ENCODE peak calls at places on chromosomes 5 and 9, in ten cellular contexts. F is iPS DF 6.9; W is BE2C; T is osteoblast; J is ovary; Y is effector memory CD4-positive, alpha-beta T cell; D is transverse colon; L is psoas muscle; Z is lower leg skin; I is AG10803. O is an unnamed sample.

GRCh38 chr5:67648201-67648671 is 451.6 kb upstream of the CD180 start:
- DNase-seq in F (no peak), T (no peak), Y (no peak), Z (peak), W (no peak), D (peak), J (peak), I (peak), L (peak), O (peak)

GRCh38 chr5:172410839-172411238 is 43.5 kb downstream of the SH3PXD2B start:
- DNase-seq in T (no peak), W (no peak), Y (no peak), I (peak), D (no peak), Z (no peak), L (no peak), F (no peak), J (no peak), O (peak)

GRCh38 chr9:128026255-128027165 is 40.6 kb downstream of the NAIF1 start:
- DNase-seq in D (peak), F (no peak), L (no peak), Z (no peak), I (no peak), Y (peak), T (peak), W (no peak), J (no peak), O (peak)

GRCh38 chr5:67350600-67351315 is 154.2 kb upstream of the CD180 start:
- DNase-seq in L (no peak), J (no peak), T (peak), Z (peak), D (peak), Y (no peak), I (peak), W (peak), F (no peak), O (no peak)

GRCh38 chr5:158140120-158140778 is 281.3 kb upstream of the CLINT1 start:
- DNase-seq in D (no peak), J (peak), T (peak), I (peak), L (peak), W (no peak), Z (no peak), F (no peak), Y (no peak), O (peak)

GRCh38 chr5:8184455-8185063 is 315.6 kb downstream of the MTRR start:
- DNase-seq in Z (no peak), I (peak), T (no peak), D (peak), L (no peak), F (peak), J (no peak), Y (no peak), W (peak), O (no peak)

GRCh38 chr9:136059321-136059791 is 35.7 kb downstream of the NACC2 start:
- DNase-seq in L (no peak), W (peak), J (no peak), Y (no peak), Z (no peak), T (peak), F (no peak), I (no peak), D (no peak), O (no peak)

GRCh38 chr9:80968611-80969010 is 720.7 kb downstream of the TLE1 start:
- DNase-seq in F (no peak), T (peak), Z (no peak), D (no peak), W (no peak), J (no peak), I (peak), L (no peak), Y (no peak), O (peak)

GRCh38 chr5:179755022-179755421 is 22.4 kb downstream of the MAML1 start:
- DNase-seq in F (no peak), D (no peak), W (no peak), L (no peak), T (peak), J (no peak), Y (no peak), Z (no peak), I (no peak), O (peak)

GRCh38 chr9:137026828-137027227 is 1.2 kb downstream of the ABCA2 start:
- DNase-seq in I (no peak), T (no peak), L (no peak), W (peak), Z (no peak), J (no peak), Y (no peak), D (no peak), F (no peak), O (no peak)

GRCh38 chr5:126108505-126108904 is 314.7 kb upstream of the GRAMD2B start:
- DNase-seq in Z (no peak), F (no peak), L (no peak), J (no peak), W (no peak), Y (no peak), D (no peak), I (no peak), T (no peak), O (no peak)

GRCh38 chr9:101639785-101640437 is 45.1 kb upstream of the PPP3R2 start:
- DNase-seq in Z (no peak), T (no peak), D (no peak), L (no peak), W (no peak), J (no peak), Y (no peak), I (no peak), F (no peak), O (no peak)

GRCh38 chr5:1363160-1363559 is 18.3 kb upstream of the CLPTM1L start:
- DNase-seq in J (no peak), W (no peak), I (no peak), D (no peak), T (peak), Z (no peak), Y (no peak), L (no peak), F (no peak), O (no peak)

GRCh38 chr9:638152-638551 is 203.3 kb upstream of the DMRT1 start:
- DNase-seq in Z (no peak), W (no peak), J (no peak), F (no peak), T (no peak), I (no peak), D (no peak), L (no peak), Y (no peak), O (no peak)

GRCh38 chr9:132698989-132699388 is 28.7 kb downstream of the GTF3C4 start:
- DNase-seq in F (no peak), D (peak), Y (no peak), W (no peak), I (no peak), L (no peak), T (no peak), J (no peak), Z (no peak), O (peak)

GRCh38 chr9:35914307-35914807 is 5.1 kb downstream of the SPAAR start:
- DNase-seq in F (no peak), I (peak), T (peak), W (peak), L (peak), Z (no peak), Y (no peak), D (peak), J (peak), O (no peak)

GRCh38 chr9:132244582-132245455 is 83.0 kb downstream of the NTNG2 start:
- DNase-seq in F (no peak), I (peak), D (no peak), W (peak), Y (no peak), Z (no peak), L (no peak), T (peak), J (peak), O (peak)

GRCh38 chr9:5425006-5425628 is 12.6 kb downstream of the PLGRKT start:
- DNase-seq in T (peak), F (no peak), D (no peak), L (no peak), J (no peak), I (peak), Z (no peak), Y (no peak), W (no peak), O (peak)

GRCh38 chr5:118548761-118549160 is 439.6 kb downstream of the DTWD2 start:
- DNase-seq in Z (no peak), W (no peak), L (no peak), F (no peak), J (no peak), D (no peak), T (no peak), I (peak), Y (no peak), O (peak)

GRCh38 chr9:12878342-12878978 is 103.6 kb downstream of the LURAP1L start:
- DNase-seq in D (no peak), T (no peak), J (no peak), L (no peak), W (no peak), Z (no peak), F (no peak), I (no peak), Y (no peak), O (peak)

GRCh38 chr9:129964901-129965734 is 77.9 kb downstream of the FNBP1 start:
- DNase-seq in T (peak), F (no peak), W (no peak), Y (no peak), L (no peak), I (peak), Z (no peak), D (no peak), J (peak), O (peak)

GRCh38 chr9:88916875-88917274 is 74.4 kb upstream of the S1PR3 start:
- DNase-seq in Y (no peak), I (no peak), Z (no peak), F (no peak), W (no peak), L (no peak), T (no peak), D (no peak), J (no peak), O (no peak)

GRCh38 chr5:145619806-145620205 is 215.3 kb downstream of the PRELID2 start:
- DNase-seq in J (no peak), I (peak), F (no peak), Y (no peak), T (no peak), D (no peak), Z (no peak), L (no peak), W (no peak), O (peak)

GRCh38 chr5:135141303-135142268 is 107.6 kb upstream of the PITX1 start:
- DNase-seq in F (no peak), T (no peak), L (no peak), Z (no peak), W (no peak), J (no peak), I (peak), Y (no peak), D (no peak), O (no peak)

GRCh38 chr5:135138116-135138850 is 104.3 kb upstream of the PITX1 start:
- DNase-seq in J (no peak), T (no peak), Y (no peak), D (no peak), F (no peak), L (no peak), I (no peak), W (no peak), Z (no peak), O (no peak)

GRCh38 chr5:135140805-135141204 is 106.8 kb upstream of the PITX1 start:
- DNase-seq in Y (no peak), L (peak), W (no peak), F (no peak), D (peak), J (no peak), I (peak), T (peak), Z (peak), O (peak)

GRCh38 chr5:135137146-135137915 is 103.3 kb upstream of the PITX1 start:
- DNase-seq in F (no peak), L (no peak), T (no peak), D (no peak), W (no peak), J (no peak), Y (no peak), Z (no peak), I (no peak), O (no peak)

DNA sequence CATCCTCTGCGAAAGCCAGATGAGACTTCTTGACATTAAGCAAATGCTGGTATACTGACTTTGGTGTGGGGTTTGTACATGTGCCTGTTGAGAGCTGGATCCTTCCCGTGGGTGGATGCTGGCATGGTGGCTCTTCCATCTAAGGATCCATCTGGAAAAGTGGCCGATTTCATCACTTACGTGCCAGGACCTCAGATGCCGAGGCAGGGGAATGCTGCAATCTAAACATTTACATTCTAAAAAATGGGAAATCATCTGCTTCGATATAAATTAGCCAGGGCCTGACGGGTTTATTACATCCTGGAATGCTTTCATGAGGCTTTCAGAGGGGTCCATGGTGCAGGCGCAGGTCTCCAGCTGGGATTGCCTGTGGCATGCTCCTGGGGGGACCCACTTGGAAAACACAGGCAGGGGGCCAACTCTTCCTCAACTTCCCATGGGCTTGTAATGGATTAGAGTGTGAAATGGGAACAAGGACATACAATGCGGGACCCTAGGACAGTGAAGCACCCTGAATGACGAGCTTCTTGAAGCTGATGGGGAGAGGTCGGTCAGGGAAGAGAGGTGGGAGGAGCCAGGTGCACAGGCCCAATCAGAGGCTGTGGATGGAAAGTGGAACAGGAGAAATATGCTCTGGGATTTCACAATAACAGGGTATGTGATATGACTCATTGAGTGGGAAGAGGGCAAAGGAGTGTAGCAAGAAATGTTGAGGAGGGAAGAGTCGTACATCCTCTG is 105.5 kb upstream of the PITX1 start:
- DNase-seq in Y (no peak), D (peak), T (peak), F (no peak), J (no peak), W (no peak), Z (no peak), L (no peak), I (peak), O (peak)
- H3K4me3 ChIP-seq in Y (no peak), D (no peak), T (peak), F (no peak), J (no peak), W (no peak), Z (no peak), L (no peak), I (no peak), O (no peak)

GRCh38 chr5:56172225-56172624 is 60.9 kb downstream of the ANKRD55 start:
- DNase-seq in J (no peak), Y (no peak), D (no peak), F (no peak), Z (no peak), T (no peak), W (no peak), L (no peak), I (peak), O (peak)
- H3K4me3 ChIP-seq in J (no peak), Y (no peak), D (no peak), F (no peak), Z (no peak), T (no peak), W (no peak), L (no peak), I (no peak), O (no peak)

GRCh38 chr5:71714911-71715310 is 4.2 kb upstream of the CARTPT start:
- DNase-seq in T (no peak), J (no peak), Y (no peak), L (no peak), Z (no peak), I (no peak), D (no peak), W (no peak), F (no peak), O (no peak)

GRCh38 chr5:71719092-71719964 is at the start of gene CARTPT:
- DNase-seq in I (no peak), D (no peak), Z (no peak), J (no peak), Y (no peak), W (peak), L (no peak), T (no peak), F (peak), O (peak)
- H3K4me3 ChIP-seq in I (no peak), D (no peak), Z (no peak), J (no peak), Y (no peak), W (peak), L (no peak), T (no peak), F (no peak), O (no peak)

GRCh38 chr5:131419877-131420276 is 156.0 kb downstream of the CDC42SE2 start:
- DNase-seq in J (no peak), I (no peak), T (no peak), W (no peak), L (no peak), D (no peak), Z (no peak), F (no peak), Y (no peak), O (no peak)

GRCh38 chr5:131418846-131419245 is 155.0 kb downstream of the CDC42SE2 start:
- DNase-seq in L (no peak), W (no peak), Y (no peak), D (no peak), I (no peak), T (no peak), F (no peak), J (no peak), Z (no peak), O (no peak)

GRCh38 chr5:131413605-131414559 is 150.0 kb downstream of the CDC42SE2 start:
- DNase-seq in I (peak), D (no peak), F (no peak), Z (no peak), T (peak), L (no peak), Y (no peak), W (no peak), J (no peak), O (no peak)

GRCh38 chr5:131416729-131417128 is 152.9 kb downstream of the CDC42SE2 start:
- DNase-seq in T (no peak), Z (no peak), Y (no peak), F (no peak), I (no peak), W (no peak), L (no peak), J (no peak), D (no peak), O (no peak)

DNA sequence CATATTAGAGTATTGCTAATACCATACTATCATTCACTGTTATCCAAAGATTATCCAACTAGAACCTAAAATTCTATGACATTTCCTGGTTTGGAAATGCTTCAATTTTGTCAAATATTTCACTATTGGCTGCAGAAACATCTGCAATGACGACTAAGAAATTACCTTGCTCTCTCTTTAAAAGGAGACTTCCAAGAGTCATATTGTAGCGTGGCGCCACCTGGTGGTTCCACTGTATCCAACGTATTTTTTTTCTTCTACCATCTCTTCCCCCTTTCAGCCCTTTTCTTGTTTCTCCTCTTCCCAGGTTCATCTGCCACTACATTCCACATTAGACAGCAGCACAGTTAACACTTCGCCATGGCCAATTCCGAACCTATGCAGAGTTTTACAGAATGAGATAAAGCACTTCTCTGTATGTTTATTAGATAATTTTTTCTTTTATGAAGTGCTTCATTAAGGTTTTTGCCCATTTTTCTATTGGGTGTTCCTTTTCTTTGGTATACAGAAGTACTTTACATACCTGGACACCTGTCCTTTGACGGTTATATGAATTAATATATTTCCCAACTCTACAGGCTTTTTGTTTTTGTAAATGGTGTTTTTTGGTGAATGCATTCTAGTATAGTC is 153.5 kb downstream of the CDC42SE2 start:
- DNase-seq in J (peak), L (peak), D (peak), Z (peak), Y (peak), F (peak), T (no peak), I (peak), W (peak), O (peak)
- H3K4me3 ChIP-seq in J (no peak), L (no peak), D (no peak), Z (no peak), Y (no peak), F (no peak), T (no peak), I (no peak), W (no peak), O (no peak)

GRCh38 chr9:14428781-14429230 is 114.9 kb upstream of the NFIB start:
- DNase-seq in I (peak), T (peak), Y (no peak), D (peak), F (peak), W (peak), J (peak), L (peak), Z (peak), O (peak)
- H3K4me3 ChIP-seq in I (no peak), T (no peak), Y (no peak), D (no peak), F (no peak), W (no peak), J (no peak), L (no peak), Z (no peak), O (no peak)

DNA sequence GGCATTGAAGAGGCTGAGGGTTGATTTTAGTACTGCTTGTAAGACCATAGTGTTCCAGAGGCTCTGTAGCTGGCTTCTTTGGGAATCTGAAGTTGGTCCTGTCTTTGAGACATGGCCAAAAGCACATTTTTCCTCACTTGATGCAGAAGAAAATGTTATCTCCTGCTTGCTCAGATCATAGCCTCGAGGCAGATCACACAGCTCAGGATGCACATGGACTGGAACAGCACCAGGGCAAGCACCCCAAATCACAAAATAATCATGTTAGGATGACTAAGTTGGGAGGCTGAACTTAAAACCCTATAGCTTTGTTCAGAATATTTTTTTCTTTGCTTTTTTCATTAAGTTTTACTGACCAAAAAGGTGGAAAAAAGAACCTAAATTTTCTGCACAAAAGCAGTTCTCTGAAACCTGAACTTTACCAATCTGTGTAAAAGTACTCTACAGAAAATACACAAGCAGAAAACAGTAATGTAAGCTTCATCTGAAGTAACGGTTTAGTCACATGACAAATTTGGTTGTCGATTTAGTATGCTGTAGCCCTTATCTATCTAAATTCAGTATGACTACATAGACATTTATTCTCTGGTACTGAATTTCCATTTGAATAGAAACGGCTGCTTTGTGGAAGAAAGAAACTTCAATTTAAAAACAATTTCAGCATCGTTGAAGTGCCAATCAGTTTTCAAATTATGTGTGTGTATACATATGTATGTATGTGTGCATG is 3.4 kb downstream of the KLHL9 start:
- DNase-seq in J (no peak), Z (no peak), L (no peak), D (no peak), Y (no peak), T (peak), W (peak), F (no peak), I (peak), O (no peak)
- H3K4me3 ChIP-seq in J (no peak), Z (no peak), L (peak), D (no peak), Y (no peak), T (peak), W (peak), F (no peak), I (no peak), O (peak)

O was measured in fibroblast of villous mesenchyme.